ENCODE peak calls at places on chromosomes 5 and 9, in seven cellular contexts. One of them, this sample, is unnamed.

GRCh38 chr5:132074772-132075718 is 1.5 kb downstream of the CSF2 start:
- DNase-seq in Kasumi-1: no peak
- DNase-seq in tibial artery: no peak
- DNase-seq in HFFc6: no peak
- DNase-seq in stimulated activated CD8-positive, alpha-beta memory T cell treated with anti-CD3 and anti-CD28 coated beads, Interleukin-15, amount 100 ng/mL, for 1 hour: no peak
- DNase-seq in activated CD4-positive, alpha-beta memory T cell treated with anti-CD3 and anti-CD28 coated beads, Interleukin-2, amount 10 ng/mL, durations not matched to agents 7 days and 5 days: peak; percentile 63
- DNase-seq in left cardiac atrium: no peak
- DNase-seq in this sample: no peak

GRCh38 chr9:117030254-117030768 is 343.2 kb downstream of the TRIM32 start:
- DNase-seq in Kasumi-1: no peak
- DNase-seq in tibial artery: no peak
- DNase-seq in HFFc6: no peak
- DNase-seq in stimulated activated CD8-positive, alpha-beta memory T cell treated with anti-CD3 and anti-CD28 coated beads, Interleukin-15, amount 100 ng/mL, for 1 hour: no peak
- DNase-seq in activated CD4-positive, alpha-beta memory T cell treated with anti-CD3 and anti-CD28 coated beads, Interleukin-2, amount 10 ng/mL, durations not matched to agents 7 days and 5 days: no peak
- DNase-seq in left cardiac atrium: no peak
- DNase-seq in this sample: no peak

GRCh38 chr5:123855630-123856029 is 343.7 kb downstream of the CSNK1G3 start:
- DNase-seq in Kasumi-1: no peak
- DNase-seq in tibial artery: no peak
- DNase-seq in HFFc6: no peak
- DNase-seq in stimulated activated CD8-positive, alpha-beta memory T cell treated with anti-CD3 and anti-CD28 coated beads, Interleukin-15, amount 100 ng/mL, for 1 hour: no peak
- DNase-seq in activated CD4-positive, alpha-beta memory T cell treated with anti-CD3 and anti-CD28 coated beads, Interleukin-2, amount 10 ng/mL, durations not matched to agents 7 days and 5 days: no peak
- DNase-seq in left cardiac atrium: no peak
- DNase-seq in this sample: no peak

GRCh38 chr9:16928179-16928945 is 57.9 kb upstream of the BNC2 start:
- DNase-seq in Kasumi-1: no peak
- DNase-seq in tibial artery: no peak
- DNase-seq in HFFc6: no peak
- DNase-seq in stimulated activated CD8-positive, alpha-beta memory T cell treated with anti-CD3 and anti-CD28 coated beads, Interleukin-15, amount 100 ng/mL, for 1 hour: no peak
- DNase-seq in activated CD4-positive, alpha-beta memory T cell treated with anti-CD3 and anti-CD28 coated beads, Interleukin-2, amount 10 ng/mL, durations not matched to agents 7 days and 5 days: no peak
- DNase-seq in left cardiac atrium: no peak
- DNase-seq in this sample: no peak

GRCh38 chr5:166594552-166594951 is 1696.9 kb upstream of the WWC1 start:
- DNase-seq in Kasumi-1: no peak
- DNase-seq in tibial artery: no peak
- DNase-seq in HFFc6: no peak
- DNase-seq in stimulated activated CD8-positive, alpha-beta memory T cell treated with anti-CD3 and anti-CD28 coated beads, Interleukin-15, amount 100 ng/mL, for 1 hour: no peak
- DNase-seq in activated CD4-positive, alpha-beta memory T cell treated with anti-CD3 and anti-CD28 coated beads, Interleukin-2, amount 10 ng/mL, durations not matched to agents 7 days and 5 days: no peak
- DNase-seq in left cardiac atrium: no peak
- DNase-seq in this sample: no peak

GRCh38 chr5:79849486-79850315 is 141.4 kb downstream of the MTX3 start:
- DNase-seq in Kasumi-1: no peak
- DNase-seq in tibial artery: no peak
- DNase-seq in HFFc6: no peak
- DNase-seq in stimulated activated CD8-positive, alpha-beta memory T cell treated with anti-CD3 and anti-CD28 coated beads, Interleukin-15, amount 100 ng/mL, for 1 hour: no peak
- DNase-seq in activated CD4-positive, alpha-beta memory T cell treated with anti-CD3 and anti-CD28 coated beads, Interleukin-2, amount 10 ng/mL, durations not matched to agents 7 days and 5 days: no peak
- DNase-seq in left cardiac atrium: no peak
- DNase-seq in this sample: no peak

GRCh38 chr5:42242829-42243485 is 180.3 kb upstream of the GHR start:
- DNase-seq in Kasumi-1: no peak
- DNase-seq in tibial artery: peak; percentile 44
- DNase-seq in HFFc6: no peak
- DNase-seq in stimulated activated CD8-positive, alpha-beta memory T cell treated with anti-CD3 and anti-CD28 coated beads, Interleukin-15, amount 100 ng/mL, for 1 hour: no peak
- DNase-seq in activated CD4-positive, alpha-beta memory T cell treated with anti-CD3 and anti-CD28 coated beads, Interleukin-2, amount 10 ng/mL, durations not matched to agents 7 days and 5 days: no peak
- DNase-seq in left cardiac atrium: no peak
- DNase-seq in this sample: no peak

GRCh38 chr5:116572375-116573278 is 2.0 kb downstream of the SEMA6A start:
- DNase-seq in Kasumi-1: no peak
- DNase-seq in tibial artery: peak; percentile 21
- DNase-seq in HFFc6: no peak
- DNase-seq in stimulated activated CD8-positive, alpha-beta memory T cell treated with anti-CD3 and anti-CD28 coated beads, Interleukin-15, amount 100 ng/mL, for 1 hour: no peak
- DNase-seq in activated CD4-positive, alpha-beta memory T cell treated with anti-CD3 and anti-CD28 coated beads, Interleukin-2, amount 10 ng/mL, durations not matched to agents 7 days and 5 days: no peak
- DNase-seq in left cardiac atrium: peak; percentile 57
- DNase-seq in this sample: peak; percentile 34

GRCh38 chr5:161189452-161189851 is 337.4 kb upstream of the ATP10B start:
- DNase-seq in Kasumi-1: no peak
- DNase-seq in tibial artery: no peak
- DNase-seq in HFFc6: no peak
- DNase-seq in stimulated activated CD8-positive, alpha-beta memory T cell treated with anti-CD3 and anti-CD28 coated beads, Interleukin-15, amount 100 ng/mL, for 1 hour: no peak
- DNase-seq in activated CD4-positive, alpha-beta memory T cell treated with anti-CD3 and anti-CD28 coated beads, Interleukin-2, amount 10 ng/mL, durations not matched to agents 7 days and 5 days: no peak
- DNase-seq in left cardiac atrium: no peak
- DNase-seq in this sample: no peak

GRCh38 chr5:113634957-113635356 is 121.5 kb downstream of the YTHDC2 start:
- DNase-seq in Kasumi-1: no peak
- DNase-seq in tibial artery: no peak
- DNase-seq in HFFc6: no peak
- DNase-seq in stimulated activated CD8-positive, alpha-beta memory T cell treated with anti-CD3 and anti-CD28 coated beads, Interleukin-15, amount 100 ng/mL, for 1 hour: no peak
- DNase-seq in activated CD4-positive, alpha-beta memory T cell treated with anti-CD3 and anti-CD28 coated beads, Interleukin-2, amount 10 ng/mL, durations not matched to agents 7 days and 5 days: no peak
- DNase-seq in left cardiac atrium: no peak
- DNase-seq in this sample: no peak

GRCh38 chr5:133460172-133460758 is 152.1 kb downstream of the FSTL4 start:
- DNase-seq in Kasumi-1: peak; percentile 16
- DNase-seq in tibial artery: no peak
- DNase-seq in HFFc6: no peak
- DNase-seq in stimulated activated CD8-positive, alpha-beta memory T cell treated with anti-CD3 and anti-CD28 coated beads, Interleukin-15, amount 100 ng/mL, for 1 hour: no peak
- DNase-seq in activated CD4-positive, alpha-beta memory T cell treated with anti-CD3 and anti-CD28 coated beads, Interleukin-2, amount 10 ng/mL, durations not matched to agents 7 days and 5 days: peak; percentile 40
- DNase-seq in left cardiac atrium: no peak
- DNase-seq in this sample: no peak

GRCh38 chr5:93585054-93585751 is 2.2 kb downstream of the NR2F1 start:
- DNase-seq in Kasumi-1: no peak
- DNase-seq in tibial artery: no peak
- DNase-seq in HFFc6: no peak
- DNase-seq in stimulated activated CD8-positive, alpha-beta memory T cell treated with anti-CD3 and anti-CD28 coated beads, Interleukin-15, amount 100 ng/mL, for 1 hour: no peak
- DNase-seq in activated CD4-positive, alpha-beta memory T cell treated with anti-CD3 and anti-CD28 coated beads, Interleukin-2, amount 10 ng/mL, durations not matched to agents 7 days and 5 days: no peak
- DNase-seq in left cardiac atrium: peak; percentile 48
- DNase-seq in this sample: peak; percentile 44

GRCh38 chr9:78781681-78782080 is 484.8 kb downstream of the PSAT1 start:
- DNase-seq in Kasumi-1: no peak
- DNase-seq in tibial artery: no peak
- DNase-seq in HFFc6: peak; percentile 24
- DNase-seq in stimulated activated CD8-positive, alpha-beta memory T cell treated with anti-CD3 and anti-CD28 coated beads, Interleukin-15, amount 100 ng/mL, for 1 hour: no peak
- DNase-seq in activated CD4-positive, alpha-beta memory T cell treated with anti-CD3 and anti-CD28 coated beads, Interleukin-2, amount 10 ng/mL, durations not matched to agents 7 days and 5 days: no peak
- DNase-seq in left cardiac atrium: no peak
- DNase-seq in this sample: no peak

GRCh38 chr5:1923341-1923740 is 40.6 kb upstream of the IRX4 start:
- DNase-seq in Kasumi-1: no peak
- DNase-seq in tibial artery: no peak
- DNase-seq in HFFc6: no peak
- DNase-seq in stimulated activated CD8-positive, alpha-beta memory T cell treated with anti-CD3 and anti-CD28 coated beads, Interleukin-15, amount 100 ng/mL, for 1 hour: no peak
- DNase-seq in activated CD4-positive, alpha-beta memory T cell treated with anti-CD3 and anti-CD28 coated beads, Interleukin-2, amount 10 ng/mL, durations not matched to agents 7 days and 5 days: no peak
- DNase-seq in left cardiac atrium: no peak
- DNase-seq in this sample: no peak

GRCh38 chr5:59615272-59615671 is 278.3 kb downstream of the PDE4D start:
- DNase-seq in Kasumi-1: no peak
- DNase-seq in tibial artery: no peak
- DNase-seq in HFFc6: peak; percentile 13
- DNase-seq in stimulated activated CD8-positive, alpha-beta memory T cell treated with anti-CD3 and anti-CD28 coated beads, Interleukin-15, amount 100 ng/mL, for 1 hour: no peak
- DNase-seq in activated CD4-positive, alpha-beta memory T cell treated with anti-CD3 and anti-CD28 coated beads, Interleukin-2, amount 10 ng/mL, durations not matched to agents 7 days and 5 days: no peak
- DNase-seq in left cardiac atrium: no peak
- DNase-seq in this sample: no peak

GRCh38 chr9:105296889-105297288 is 52.4 kb downstream of the SLC44A1 start:
- DNase-seq in Kasumi-1: no peak
- DNase-seq in tibial artery: no peak
- DNase-seq in HFFc6: peak; percentile 88
- DNase-seq in stimulated activated CD8-positive, alpha-beta memory T cell treated with anti-CD3 and anti-CD28 coated beads, Interleukin-15, amount 100 ng/mL, for 1 hour: no peak
- DNase-seq in activated CD4-positive, alpha-beta memory T cell treated with anti-CD3 and anti-CD28 coated beads, Interleukin-2, amount 10 ng/mL, durations not matched to agents 7 days and 5 days: no peak
- DNase-seq in left cardiac atrium: no peak
- DNase-seq in this sample: no peak

GRCh38 chr5:135271533-135272310 is 127.3 kb downstream of the MACROH2A1 start:
- DNase-seq in Kasumi-1: no peak
- DNase-seq in tibial artery: peak; percentile 28
- DNase-seq in HFFc6: peak; percentile 58
- DNase-seq in stimulated activated CD8-positive, alpha-beta memory T cell treated with anti-CD3 and anti-CD28 coated beads, Interleukin-15, amount 100 ng/mL, for 1 hour: no peak
- DNase-seq in activated CD4-positive, alpha-beta memory T cell treated with anti-CD3 and anti-CD28 coated beads, Interleukin-2, amount 10 ng/mL, durations not matched to agents 7 days and 5 days: no peak
- DNase-seq in left cardiac atrium: no peak
- DNase-seq in this sample: no peak

GRCh38 chr5:4128994-4129393 is 533.4 kb downstream of the IRX1 start:
- DNase-seq in Kasumi-1: no peak
- DNase-seq in tibial artery: no peak
- DNase-seq in HFFc6: no peak
- DNase-seq in stimulated activated CD8-positive, alpha-beta memory T cell treated with anti-CD3 and anti-CD28 coated beads, Interleukin-15, amount 100 ng/mL, for 1 hour: no peak
- DNase-seq in activated CD4-positive, alpha-beta memory T cell treated with anti-CD3 and anti-CD28 coated beads, Interleukin-2, amount 10 ng/mL, durations not matched to agents 7 days and 5 days: no peak
- DNase-seq in left cardiac atrium: no peak
- DNase-seq in this sample: no peak

GRCh38 chr5:123066016-123066415 is 23.0 kb upstream of the PRDM6 start:
- DNase-seq in Kasumi-1: no peak
- DNase-seq in tibial artery: no peak
- DNase-seq in HFFc6: no peak
- DNase-seq in stimulated activated CD8-positive, alpha-beta memory T cell treated with anti-CD3 and anti-CD28 coated beads, Interleukin-15, amount 100 ng/mL, for 1 hour: no peak
- DNase-seq in activated CD4-positive, alpha-beta memory T cell treated with anti-CD3 and anti-CD28 coated beads, Interleukin-2, amount 10 ng/mL, durations not matched to agents 7 days and 5 days: no peak
- DNase-seq in left cardiac atrium: no peak
- DNase-seq in this sample: no peak

GRCh38 chr9:89165341-89165740 is 13.3 kb downstream of the SHC3 start:
- DNase-seq in Kasumi-1: no peak
- DNase-seq in tibial artery: no peak
- DNase-seq in HFFc6: no peak
- DNase-seq in stimulated activated CD8-positive, alpha-beta memory T cell treated with anti-CD3 and anti-CD28 coated beads, Interleukin-15, amount 100 ng/mL, for 1 hour: no peak
- DNase-seq in activated CD4-positive, alpha-beta memory T cell treated with anti-CD3 and anti-CD28 coated beads, Interleukin-2, amount 10 ng/mL, durations not matched to agents 7 days and 5 days: no peak
- DNase-seq in left cardiac atrium: no peak
- DNase-seq in this sample: no peak

GRCh38 chr9:125106285-125106893 is 36.9 kb downstream of the SCAI start:
- DNase-seq in Kasumi-1: no peak
- DNase-seq in tibial artery: no peak
- DNase-seq in HFFc6: no peak
- DNase-seq in stimulated activated CD8-positive, alpha-beta memory T cell treated with anti-CD3 and anti-CD28 coated beads, Interleukin-15, amount 100 ng/mL, for 1 hour: no peak
- DNase-seq in activated CD4-positive, alpha-beta memory T cell treated with anti-CD3 and anti-CD28 coated beads, Interleukin-2, amount 10 ng/mL, durations not matched to agents 7 days and 5 days: no peak
- DNase-seq in left cardiac atrium: no peak
- DNase-seq in this sample: no peak

GRCh38 chr9:136396219-136396515 is 3.8 kb downstream of the SNAPC4 start:
- DNase-seq in Kasumi-1: no peak
- DNase-seq in tibial artery: no peak
- DNase-seq in HFFc6: no peak
- DNase-seq in stimulated activated CD8-positive, alpha-beta memory T cell treated with anti-CD3 and anti-CD28 coated beads, Interleukin-15, amount 100 ng/mL, for 1 hour: no peak
- DNase-seq in activated CD4-positive, alpha-beta memory T cell treated with anti-CD3 and anti-CD28 coated beads, Interleukin-2, amount 10 ng/mL, durations not matched to agents 7 days and 5 days: no peak
- DNase-seq in left cardiac atrium: no peak
- DNase-seq in this sample: no peak

GRCh38 chr5:68709229-68709628 is 384.6 kb upstream of the SLC30A5 start:
- DNase-seq in Kasumi-1: no peak
- DNase-seq in tibial artery: no peak
- DNase-seq in HFFc6: no peak
- DNase-seq in stimulated activated CD8-positive, alpha-beta memory T cell treated with anti-CD3 and anti-CD28 coated beads, Interleukin-15, amount 100 ng/mL, for 1 hour: no peak
- DNase-seq in activated CD4-positive, alpha-beta memory T cell treated with anti-CD3 and anti-CD28 coated beads, Interleukin-2, amount 10 ng/mL, durations not matched to agents 7 days and 5 days: no peak
- DNase-seq in left cardiac atrium: no peak
- DNase-seq in this sample: no peak

GRCh38 chr5:178587793-178588611 is 2.2 kb downstream of the COL23A1 start:
- DNase-seq in Kasumi-1: no peak
- DNase-seq in tibial artery: no peak
- DNase-seq in HFFc6: no peak
- DNase-seq in stimulated activated CD8-positive, alpha-beta memory T cell treated with anti-CD3 and anti-CD28 coated beads, Interleukin-15, amount 100 ng/mL, for 1 hour: no peak
- DNase-seq in activated CD4-positive, alpha-beta memory T cell treated with anti-CD3 and anti-CD28 coated beads, Interleukin-2, amount 10 ng/mL, durations not matched to agents 7 days and 5 days: no peak
- DNase-seq in left cardiac atrium: no peak
- DNase-seq in this sample: no peak

GRCh38 chr5:144032375-144032774 is 138.1 kb downstream of the YIPF5 start:
- DNase-seq in Kasumi-1: no peak
- DNase-seq in tibial artery: no peak
- DNase-seq in HFFc6: no peak
- DNase-seq in stimulated activated CD8-positive, alpha-beta memory T cell treated with anti-CD3 and anti-CD28 coated beads, Interleukin-15, amount 100 ng/mL, for 1 hour: no peak
- DNase-seq in activated CD4-positive, alpha-beta memory T cell treated with anti-CD3 and anti-CD28 coated beads, Interleukin-2, amount 10 ng/mL, durations not matched to agents 7 days and 5 days: no peak
- DNase-seq in left cardiac atrium: no peak
- DNase-seq in this sample: no peak

GRCh38 chr5:75465480-75465879 is 45.9 kb downstream of the CERT1 start:
- DNase-seq in Kasumi-1: no peak
- DNase-seq in tibial artery: no peak
- DNase-seq in HFFc6: no peak
- DNase-seq in stimulated activated CD8-positive, alpha-beta memory T cell treated with anti-CD3 and anti-CD28 coated beads, Interleukin-15, amount 100 ng/mL, for 1 hour: no peak
- DNase-seq in activated CD4-positive, alpha-beta memory T cell treated with anti-CD3 and anti-CD28 coated beads, Interleukin-2, amount 10 ng/mL, durations not matched to agents 7 days and 5 days: no peak
- DNase-seq in left cardiac atrium: peak; percentile 26
- DNase-seq in this sample: no peak

GRCh38 chr5:128455861-128456361 is 82.1 kb downstream of the FBN2 start:
- DNase-seq in Kasumi-1: no peak
- DNase-seq in tibial artery: no peak
- DNase-seq in HFFc6: no peak
- DNase-seq in stimulated activated CD8-positive, alpha-beta memory T cell treated with anti-CD3 and anti-CD28 coated beads, Interleukin-15, amount 100 ng/mL, for 1 hour: no peak
- DNase-seq in activated CD4-positive, alpha-beta memory T cell treated with anti-CD3 and anti-CD28 coated beads, Interleukin-2, amount 10 ng/mL, durations not matched to agents 7 days and 5 days: no peak
- DNase-seq in left cardiac atrium: no peak
- DNase-seq in this sample: no peak

GRCh38 chr5:39178171-39178570 is 41.2 kb downstream of the FYB1 start:
- DNase-seq in Kasumi-1: peak; percentile 48
- DNase-seq in tibial artery: no peak
- DNase-seq in HFFc6: peak; percentile 78
- DNase-seq in stimulated activated CD8-positive, alpha-beta memory T cell treated with anti-CD3 and anti-CD28 coated beads, Interleukin-15, amount 100 ng/mL, for 1 hour: no peak
- DNase-seq in activated CD4-positive, alpha-beta memory T cell treated with anti-CD3 and anti-CD28 coated beads, Interleukin-2, amount 10 ng/mL, durations not matched to agents 7 days and 5 days: no peak
- DNase-seq in left cardiac atrium: no peak
- DNase-seq in this sample: no peak

GRCh38 chr9:94576131-94576530 is 17.5 kb downstream of the FBP2 start:
- DNase-seq in Kasumi-1: no peak
- DNase-seq in tibial artery: no peak
- DNase-seq in HFFc6: no peak
- DNase-seq in stimulated activated CD8-positive, alpha-beta memory T cell treated with anti-CD3 and anti-CD28 coated beads, Interleukin-15, amount 100 ng/mL, for 1 hour: no peak
- DNase-seq in activated CD4-positive, alpha-beta memory T cell treated with anti-CD3 and anti-CD28 coated beads, Interleukin-2, amount 10 ng/mL, durations not matched to agents 7 days and 5 days: no peak
- DNase-seq in left cardiac atrium: no peak
- DNase-seq in this sample: no peak

GRCh38 chr9:131915181-131915580 is 164.5 kb downstream of the MED27 start:
- DNase-seq in Kasumi-1: no peak
- DNase-seq in tibial artery: no peak
- DNase-seq in HFFc6: peak; percentile 22
- DNase-seq in stimulated activated CD8-positive, alpha-beta memory T cell treated with anti-CD3 and anti-CD28 coated beads, Interleukin-15, amount 100 ng/mL, for 1 hour: no peak
- DNase-seq in activated CD4-positive, alpha-beta memory T cell treated with anti-CD3 and anti-CD28 coated beads, Interleukin-2, amount 10 ng/mL, durations not matched to agents 7 days and 5 days: no peak
- DNase-seq in left cardiac atrium: no peak
- DNase-seq in this sample: no peak

GRCh38 chr5:174273325-174273724 is 227.8 kb downstream of the NSG2 start:
- DNase-seq in Kasumi-1: no peak
- DNase-seq in tibial artery: no peak
- DNase-seq in HFFc6: no peak
- DNase-seq in stimulated activated CD8-positive, alpha-beta memory T cell treated with anti-CD3 and anti-CD28 coated beads, Interleukin-15, amount 100 ng/mL, for 1 hour: no peak
- DNase-seq in activated CD4-positive, alpha-beta memory T cell treated with anti-CD3 and anti-CD28 coated beads, Interleukin-2, amount 10 ng/mL, durations not matched to agents 7 days and 5 days: no peak
- DNase-seq in left cardiac atrium: no peak
- DNase-seq in this sample: no peak

GRCh38 chr9:128062856-128063831 is 4.0 kb downstream of the NAIF1 start:
- DNase-seq in Kasumi-1: no peak
- DNase-seq in tibial artery: no peak
- DNase-seq in HFFc6: no peak
- DNase-seq in stimulated activated CD8-positive, alpha-beta memory T cell treated with anti-CD3 and anti-CD28 coated beads, Interleukin-15, amount 100 ng/mL, for 1 hour: no peak
- DNase-seq in activated CD4-positive, alpha-beta memory T cell treated with anti-CD3 and anti-CD28 coated beads, Interleukin-2, amount 10 ng/mL, durations not matched to agents 7 days and 5 days: no peak
- DNase-seq in left cardiac atrium: no peak
- DNase-seq in this sample: no peak

GRCh38 chr9:105881654-105882349 is 187.5 kb downstream of the TMEM38B start:
- DNase-seq in Kasumi-1: peak; percentile 79
- DNase-seq in tibial artery: peak; percentile 68
- DNase-seq in HFFc6: peak; percentile 11
- DNase-seq in stimulated activated CD8-positive, alpha-beta memory T cell treated with anti-CD3 and anti-CD28 coated beads, Interleukin-15, amount 100 ng/mL, for 1 hour: peak; percentile 50
- DNase-seq in activated CD4-positive, alpha-beta memory T cell treated with anti-CD3 and anti-CD28 coated beads, Interleukin-2, amount 10 ng/mL, durations not matched to agents 7 days and 5 days: peak; percentile 71
- DNase-seq in left cardiac atrium: peak; percentile 43
- DNase-seq in this sample: peak; percentile 17

GRCh38 chr9:109246533-109246932 is 74.3 kb downstream of the EPB41L4B start:
- DNase-seq in Kasumi-1: no peak
- DNase-seq in tibial artery: no peak
- DNase-seq in HFFc6: no peak
- DNase-seq in stimulated activated CD8-positive, alpha-beta memory T cell treated with anti-CD3 and anti-CD28 coated beads, Interleukin-15, amount 100 ng/mL, for 1 hour: no peak
- DNase-seq in activated CD4-positive, alpha-beta memory T cell treated with anti-CD3 and anti-CD28 coated beads, Interleukin-2, amount 10 ng/mL, durations not matched to agents 7 days and 5 days: no peak
- DNase-seq in left cardiac atrium: no peak
- DNase-seq in this sample: no peak

GRCh38 chr5:179272326-179273073 is 72.8 kb downstream of the ADAMTS2 start:
- DNase-seq in Kasumi-1: no peak
- DNase-seq in tibial artery: peak; percentile 21
- DNase-seq in HFFc6: no peak
- DNase-seq in stimulated activated CD8-positive, alpha-beta memory T cell treated with anti-CD3 and anti-CD28 coated beads, Interleukin-15, amount 100 ng/mL, for 1 hour: no peak
- DNase-seq in activated CD4-positive, alpha-beta memory T cell treated with anti-CD3 and anti-CD28 coated beads, Interleukin-2, amount 10 ng/mL, durations not matched to agents 7 days and 5 days: no peak
- DNase-seq in left cardiac atrium: peak; percentile 21
- DNase-seq in this sample: peak; percentile 19

GRCh38 chr5:73496984-73497457 is 1.2 kb upstream of the BTF3 start:
- DNase-seq in Kasumi-1: peak; percentile 88
- DNase-seq in tibial artery: no peak
- DNase-seq in HFFc6: peak; percentile 69
- DNase-seq in stimulated activated CD8-positive, alpha-beta memory T cell treated with anti-CD3 and anti-CD28 coated beads, Interleukin-15, amount 100 ng/mL, for 1 hour: no peak
- DNase-seq in activated CD4-positive, alpha-beta memory T cell treated with anti-CD3 and anti-CD28 coated beads, Interleukin-2, amount 10 ng/mL, durations not matched to agents 7 days and 5 days: no peak
- DNase-seq in left cardiac atrium: no peak
- DNase-seq in this sample: no peak

GRCh38 chr5:74422030-74422429 is 218.5 kb downstream of the ENC1 start:
- DNase-seq in Kasumi-1: no peak
- DNase-seq in tibial artery: no peak
- DNase-seq in HFFc6: no peak
- DNase-seq in stimulated activated CD8-positive, alpha-beta memory T cell treated with anti-CD3 and anti-CD28 coated beads, Interleukin-15, amount 100 ng/mL, for 1 hour: no peak
- DNase-seq in activated CD4-positive, alpha-beta memory T cell treated with anti-CD3 and anti-CD28 coated beads, Interleukin-2, amount 10 ng/mL, durations not matched to agents 7 days and 5 days: no peak
- DNase-seq in left cardiac atrium: no peak
- DNase-seq in this sample: no peak

GRCh38 chr5:146519554-146519953 is 3.6 kb upstream of the GPR151 start:
- DNase-seq in Kasumi-1: no peak
- DNase-seq in tibial artery: no peak
- DNase-seq in HFFc6: no peak
- DNase-seq in stimulated activated CD8-positive, alpha-beta memory T cell treated with anti-CD3 and anti-CD28 coated beads, Interleukin-15, amount 100 ng/mL, for 1 hour: no peak
- DNase-seq in activated CD4-positive, alpha-beta memory T cell treated with anti-CD3 and anti-CD28 coated beads, Interleukin-2, amount 10 ng/mL, durations not matched to agents 7 days and 5 days: no peak
- DNase-seq in left cardiac atrium: no peak
- DNase-seq in this sample: no peak